ENCODE peak calls at places on chromosomes 12 and 14, in six cellular contexts. One of them, this sample, is unnamed.

GRCh38 chr12:26789731-26790644 is 43.0 kb downstream of the ITPR2 start:
- DNase-seq in SK-N-SH: no peak
- DNase-seq in K562: no peak
- DNase-seq in H1: no peak
- DNase-seq in HepG2: no peak
- DNase-seq in GM12878: no peak
- DNase-seq in this sample: no peak

GRCh38 chr12:11729008-11729407 is 79.5 kb downstream of the ETV6 start:
- DNase-seq in SK-N-SH: no peak
- DNase-seq in HepG2: no peak
- DNase-seq in H1: no peak
- DNase-seq in K562: no peak
- DNase-seq in GM12878: no peak
- DNase-seq in this sample: no peak

GRCh38 chr12:76137611-76138010 is 53.1 kb upstream of the NAP1L1 start:
- DNase-seq in GM12878: no peak
- DNase-seq in HepG2: no peak
- DNase-seq in K562: no peak
- DNase-seq in SK-N-SH: no peak
- DNase-seq in H1: no peak
- DNase-seq in this sample: no peak

GRCh38 chr12:1380171-1380974 is 214.0 kb downstream of the FBXL14 start:
- DNase-seq in H1: no peak
- DNase-seq in SK-N-SH: no peak
- DNase-seq in GM12878: no peak
- DNase-seq in HepG2: no peak
- DNase-seq in K562: no peak
- DNase-seq in this sample: no peak

GRCh38 chr12:59632408-59632807 is 36.6 kb downstream of the SLC16A7 start:
- DNase-seq in K562: no peak
- DNase-seq in HepG2: no peak
- DNase-seq in GM12878: no peak
- DNase-seq in SK-N-SH: no peak
- DNase-seq in H1: no peak
- DNase-seq in this sample: no peak

GRCh38 chr12:122886851-122887816 is 8.8 kb downstream of the VPS37B start:
- DNase-seq in HepG2: no peak
- DNase-seq in SK-N-SH: no peak
- DNase-seq in H1: no peak
- DNase-seq in GM12878: peak; percentile 84
- DNase-seq in K562: peak; percentile 57
- DNase-seq in this sample: no peak

GRCh38 chr12:89347325-89347829 is 4.9 kb downstream of the DUSP6 start:
- DNase-seq in SK-N-SH: no peak
- DNase-seq in GM12878: no peak
- DNase-seq in H1: no peak
- DNase-seq in HepG2: no peak
- DNase-seq in K562: no peak
- DNase-seq in this sample: no peak

GRCh38 chr12:125064492-125064891 is 743 bp upstream of the AACS start:
- DNase-seq in SK-N-SH: no peak
- DNase-seq in K562: no peak
- DNase-seq in HepG2: no peak
- DNase-seq in H1: no peak
- DNase-seq in GM12878: no peak
- DNase-seq in this sample: no peak

GRCh38 chr14:65102441-65103149 is at the start of gene MAX:
- DNase-seq in HepG2: peak; percentile 97
- DNase-seq in H1: peak; percentile 94
- DNase-seq in SK-N-SH: peak; percentile 97
- DNase-seq in GM12878: peak; percentile 90
- DNase-seq in K562: peak; percentile 88
- DNase-seq in this sample: peak; percentile 96

GRCh38 chr12:77980782-77981181 is 150.1 kb downstream of the NAV3 start:
- DNase-seq in SK-N-SH: no peak
- DNase-seq in HepG2: no peak
- DNase-seq in K562: no peak
- DNase-seq in GM12878: no peak
- DNase-seq in H1: no peak
- DNase-seq in this sample: no peak

GRCh38 chr14:92649934-92650545 is 98.4 kb downstream of the LGMN start:
- DNase-seq in K562: no peak
- DNase-seq in SK-N-SH: no peak
- DNase-seq in H1: no peak
- DNase-seq in HepG2: no peak
- DNase-seq in GM12878: no peak
- DNase-seq in this sample: peak; percentile 98

GRCh38 chr12:74317741-74318140 is 219.9 kb upstream of the ATXN7L3B start:
- DNase-seq in SK-N-SH: no peak
- DNase-seq in K562: no peak
- DNase-seq in HepG2: no peak
- DNase-seq in H1: no peak
- DNase-seq in GM12878: no peak
- DNase-seq in this sample: no peak

GRCh38 chr12:116125981-116126566 is 151.4 kb downstream of the MED13L start:
- DNase-seq in GM12878: no peak
- DNase-seq in HepG2: no peak
- DNase-seq in SK-N-SH: no peak
- DNase-seq in H1: no peak
- DNase-seq in K562: no peak
- DNase-seq in this sample: peak; percentile 19
- TF ChIP-seq GABPA in GM12878: no peak
- TF ChIP-seq GABPA in HepG2: no peak
- TF ChIP-seq GABPA in SK-N-SH: no peak
- TF ChIP-seq GABPA in H1: no peak
- TF ChIP-seq GABPA in K562: no peak
- TF ChIP-seq GABPA in this sample: no peak

DNA sequence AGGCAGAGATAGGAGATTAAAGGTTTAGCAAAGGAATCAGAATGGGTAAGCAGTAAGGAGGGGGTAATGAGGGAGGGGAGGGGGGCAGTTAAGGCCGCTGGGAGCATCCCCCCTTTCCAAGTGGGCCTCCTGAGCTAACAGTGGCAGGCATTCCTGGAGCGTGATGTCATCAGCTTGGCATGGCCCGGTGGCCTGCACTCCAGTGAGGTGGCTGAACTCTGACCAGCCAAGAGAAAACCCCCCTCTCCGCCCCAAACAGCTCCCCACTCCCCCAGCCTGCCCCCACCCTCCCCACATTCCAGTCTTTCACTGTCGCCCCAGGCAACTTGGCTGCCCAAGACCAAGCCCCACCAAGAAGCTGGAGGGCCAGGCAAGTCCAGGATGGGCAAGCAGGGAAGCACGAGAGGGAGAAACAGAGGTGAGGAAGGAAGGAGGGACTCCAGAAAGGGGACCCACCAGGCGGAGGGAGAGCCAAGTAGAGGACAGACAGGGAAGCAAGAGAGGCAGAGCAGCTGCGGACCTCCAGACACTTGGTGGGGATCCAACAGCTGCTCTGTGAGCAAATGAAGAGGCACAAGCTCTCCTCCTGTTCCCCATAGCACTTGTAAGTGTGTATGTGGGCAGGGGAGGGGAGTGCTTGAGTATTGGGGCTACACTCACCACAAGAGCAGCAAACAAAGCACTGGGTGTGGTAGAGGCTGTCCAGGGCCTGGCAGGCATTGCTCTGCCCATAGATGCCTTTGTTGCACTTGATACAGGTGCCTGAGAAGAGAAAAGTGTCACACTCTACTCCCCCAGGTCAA is 4.5 kb downstream of the AJUBA start:
- DNase-seq in SK-N-SH: peak; percentile 47
- DNase-seq in K562: peak; percentile 60
- DNase-seq in HepG2: peak; percentile 100
- DNase-seq in GM12878: no peak
- DNase-seq in H1: peak; percentile 77
- DNase-seq in this sample: no peak
- TF ChIP-seq POLR2AphosphoS5 in SK-N-SH: no peak
- TF ChIP-seq POLR2AphosphoS5 in K562: no peak
- TF ChIP-seq POLR2AphosphoS5 in HepG2: peak; percentile 35
- TF ChIP-seq POLR2AphosphoS5 in GM12878: no peak
- TF ChIP-seq POLR2AphosphoS5 in H1: no peak
- TF ChIP-seq POLR2AphosphoS5 in this sample: no peak

GRCh38 chr14:74949859-74950572 is 5.4 kb downstream of the PGF start:
- DNase-seq in K562: no peak
- DNase-seq in GM12878: no peak
- DNase-seq in H1: no peak
- DNase-seq in HepG2: no peak
- DNase-seq in SK-N-SH: no peak
- DNase-seq in this sample: no peak
- H3K27ac ChIP-seq in K562: no peak overlapping the region
- H3K27ac ChIP-seq in GM12878: no peak overlapping the region
- H3K27ac ChIP-seq in H1: no peak overlapping the region
- H3K27ac ChIP-seq in HepG2: peak overlapping the region; percentile 97
- H3K27ac ChIP-seq in SK-N-SH: no peak overlapping the region
- H3K27ac ChIP-seq in this sample: no peak overlapping the region

GRCh38 chr12:46219892-46220655 is 48.8 kb downstream of the SLC38A1 start:
- DNase-seq in HepG2: peak; percentile 30
- DNase-seq in H1: no peak
- DNase-seq in GM12878: no peak
- DNase-seq in SK-N-SH: no peak
- DNase-seq in K562: peak; percentile 68
- DNase-seq in this sample: no peak
- TF ChIP-seq GABPA in HepG2: no peak
- TF ChIP-seq GABPA in H1: no peak
- TF ChIP-seq GABPA in GM12878: no peak
- TF ChIP-seq GABPA in SK-N-SH: no peak
- TF ChIP-seq GABPA in K562: peak; percentile 40
- TF ChIP-seq GABPA in this sample: no peak

DNA sequence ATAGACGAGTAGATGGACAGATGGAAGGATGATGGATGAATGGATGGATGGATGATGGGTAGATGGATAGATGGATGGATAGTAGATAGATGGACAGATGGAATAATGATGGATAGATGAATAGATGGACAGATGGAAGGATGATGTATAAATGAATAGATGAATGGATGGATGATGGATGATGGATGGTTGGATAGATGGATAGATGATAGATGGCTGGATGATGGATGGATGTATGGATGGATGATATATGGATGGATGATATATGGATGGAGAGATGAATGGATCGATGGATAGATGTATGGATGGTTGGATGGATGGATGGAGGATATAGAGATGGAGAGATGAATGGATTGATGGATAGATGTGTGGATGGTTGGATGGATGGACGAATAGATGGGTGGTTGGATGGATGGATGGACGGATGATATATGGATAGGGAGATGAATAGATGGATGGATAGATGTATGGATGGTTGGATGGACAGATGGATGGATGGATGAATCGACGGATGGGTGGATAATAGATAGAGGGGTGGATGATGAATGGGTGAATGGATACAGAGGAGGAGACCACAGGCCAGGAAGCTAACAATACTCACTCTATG is 19.3 kb downstream of the TRPV4 start:
- DNase-seq in H1: no peak
- DNase-seq in K562: no peak
- DNase-seq in SK-N-SH: no peak
- DNase-seq in GM12878: no peak
- DNase-seq in HepG2: no peak
- DNase-seq in this sample: no peak
- TF ChIP-seq POLR2AphosphoS5 in H1: no peak
- TF ChIP-seq POLR2AphosphoS5 in K562: no peak
- TF ChIP-seq POLR2AphosphoS5 in SK-N-SH: no peak
- TF ChIP-seq POLR2AphosphoS5 in GM12878: no peak
- TF ChIP-seq POLR2AphosphoS5 in HepG2: no peak
- TF ChIP-seq POLR2AphosphoS5 in this sample: no peak

GRCh38 chr12:70196732-70197361 is 46.4 kb upstream of the CNOT2 start:
- DNase-seq in H1: no peak
- DNase-seq in GM12878: no peak
- DNase-seq in HepG2: no peak
- DNase-seq in K562: no peak
- DNase-seq in SK-N-SH: peak; percentile 2
- DNase-seq in this sample: no peak
- H3K27ac ChIP-seq in H1: no peak overlapping the region
- H3K27ac ChIP-seq in GM12878: no peak overlapping the region
- H3K27ac ChIP-seq in HepG2: no peak overlapping the region
- H3K27ac ChIP-seq in K562: no peak overlapping the region
- H3K27ac ChIP-seq in SK-N-SH: no peak overlapping the region
- H3K27ac ChIP-seq in this sample: no peak overlapping the region

GRCh38 chr12:24600996-24601395 is 347.9 kb downstream of the BCAT1 start:
- DNase-seq in SK-N-SH: no peak
- DNase-seq in GM12878: no peak
- DNase-seq in K562: no peak
- DNase-seq in H1: no peak
- DNase-seq in HepG2: no peak
- DNase-seq in this sample: no peak
- TF ChIP-seq GABPA in SK-N-SH: no peak
- TF ChIP-seq GABPA in GM12878: no peak
- TF ChIP-seq GABPA in K562: no peak
- TF ChIP-seq GABPA in H1: no peak
- TF ChIP-seq GABPA in HepG2: no peak
- TF ChIP-seq GABPA in this sample: no peak

GRCh38 chr14:74019743-74020142 is 594 bp downstream of the BBOF1 start:
- DNase-seq in SK-N-SH: peak; percentile 28
- DNase-seq in HepG2: peak; percentile 23
- DNase-seq in GM12878: no peak
- DNase-seq in H1: no peak
- DNase-seq in K562: no peak
- DNase-seq in this sample: no peak

GRCh38 chr14:74018029-74018703 is 922 bp downstream of the ENTPD5 start:
- DNase-seq in SK-N-SH: no peak
- DNase-seq in K562: no peak
- DNase-seq in GM12878: no peak
- DNase-seq in HepG2: peak; percentile 32
- DNase-seq in H1: no peak
- DNase-seq in this sample: no peak

GRCh38 chr14:74015965-74016364 is 3.1 kb downstream of the ENTPD5 start:
- DNase-seq in GM12878: no peak
- DNase-seq in K562: no peak
- DNase-seq in H1: no peak
- DNase-seq in HepG2: no peak
- DNase-seq in SK-N-SH: no peak
- DNase-seq in this sample: no peak

GRCh38 chr14:74018704-74019407 is at the start of the genes BBOF1 and ENTPD5:
- DNase-seq in K562: peak; percentile 87
- DNase-seq in GM12878: peak; percentile 15
- DNase-seq in HepG2: peak; percentile 61
- DNase-seq in H1: peak; percentile 78
- DNase-seq in SK-N-SH: peak; percentile 98
- DNase-seq in this sample: peak; percentile 49

GRCh38 chr14:74019408-74019714 is 212 bp downstream of the BBOF1 start:
- DNase-seq in H1: no peak
- DNase-seq in K562: no peak
- DNase-seq in GM12878: no peak
- DNase-seq in HepG2: no peak
- DNase-seq in SK-N-SH: no peak
- DNase-seq in this sample: no peak
- TF ChIP-seq POLR2AphosphoS5 in H1: no peak
- TF ChIP-seq POLR2AphosphoS5 in K562: no peak
- TF ChIP-seq POLR2AphosphoS5 in GM12878: no peak
- TF ChIP-seq POLR2AphosphoS5 in HepG2: peak; percentile 7
- TF ChIP-seq POLR2AphosphoS5 in SK-N-SH: no peak
- TF ChIP-seq POLR2AphosphoS5 in this sample: no peak

DNA sequence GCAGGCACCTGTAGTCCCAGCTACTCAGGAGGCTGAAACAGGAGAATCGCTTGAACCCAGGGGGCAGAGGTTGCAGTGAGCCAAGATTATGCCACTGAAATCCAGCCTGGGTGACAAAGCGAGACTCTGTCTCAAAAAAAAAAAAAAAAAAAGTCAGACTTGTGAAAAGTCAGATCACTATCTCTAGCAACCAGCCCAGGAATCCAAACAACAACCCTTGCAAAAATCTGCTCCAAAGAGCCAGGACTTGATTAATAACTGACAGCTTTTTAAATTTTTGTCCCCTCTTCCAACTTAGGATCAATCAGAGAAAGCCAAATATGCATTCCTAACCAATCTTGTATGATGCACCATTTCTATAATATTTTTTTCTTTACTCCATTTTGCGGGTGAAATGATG is 7.7 kb upstream of the NFATC4 start:
- DNase-seq in H1: no peak
- DNase-seq in GM12878: no peak
- DNase-seq in HepG2: no peak
- DNase-seq in K562: no peak
- DNase-seq in SK-N-SH: no peak
- DNase-seq in this sample: no peak
- H3K27ac ChIP-seq in H1: no peak overlapping the region
- H3K27ac ChIP-seq in GM12878: no peak overlapping the region
- H3K27ac ChIP-seq in HepG2: no peak overlapping the region
- H3K27ac ChIP-seq in K562: no peak overlapping the region
- H3K27ac ChIP-seq in SK-N-SH: no peak overlapping the region
- H3K27ac ChIP-seq in this sample: no peak overlapping the region

This sample was measured in HL-60.